ENCODE peak calls at places on chromosomes 11 and 22, in seven cellular contexts. One of them, this sample, is unnamed. For H3K4me1, the result is how much of the 10 kb centered on the place peaks cover.

GRCh38 chr11:114250993-114251796 is 45.0 kb upstream of the NNMT start:
- DNase-seq in mesenchymal stem cell: no peak
- DNase-seq in mesendoderm: peak
- DNase-seq in neuronal stem cell: no peak
- DNase-seq in trophoblast cell: no peak
- DNase-seq in H1: no peak
- DNase-seq in IMR-90: no peak
- DNase-seq in this sample: no peak

GRCh38 chr22:22593964-22594656 is 35.0 kb upstream of the PRAME start:
- DNase-seq in mesenchymal stem cell: peak
- DNase-seq in IMR-90: peak
- DNase-seq in H1: peak
- DNase-seq in trophoblast cell: peak
- DNase-seq in neuronal stem cell: peak
- DNase-seq in mesendoderm: peak
- DNase-seq in this sample: peak

GRCh38 chr11:33273656-33274055 is 16.5 kb downstream of the HIPK3 start:
- DNase-seq in H1: no peak
- DNase-seq in neuronal stem cell: no peak
- DNase-seq in mesenchymal stem cell: no peak
- DNase-seq in IMR-90: no peak
- DNase-seq in trophoblast cell: no peak
- DNase-seq in mesendoderm: no peak
- DNase-seq in this sample: no peak

GRCh38 chr22:26027341-26027740 is 141.9 kb upstream of the SEZ6L start:
- DNase-seq in mesendoderm: no peak
- DNase-seq in trophoblast cell: no peak
- DNase-seq in mesenchymal stem cell: no peak
- DNase-seq in IMR-90: no peak
- DNase-seq in neuronal stem cell: no peak
- DNase-seq in H1: no peak
- DNase-seq in this sample: no peak

GRCh38 chr11:15723966-15724365 is 609.2 kb downstream of the INSC start:
- DNase-seq in IMR-90: no peak
- DNase-seq in mesendoderm: no peak
- DNase-seq in trophoblast cell: no peak
- DNase-seq in mesenchymal stem cell: no peak
- DNase-seq in neuronal stem cell: no peak
- DNase-seq in H1: no peak
- DNase-seq in this sample: no peak

GRCh38 chr22:28246392-28246791 is 327.3 kb upstream of the PITPNB start:
- DNase-seq in IMR-90: peak
- DNase-seq in mesenchymal stem cell: no peak
- DNase-seq in H1: no peak
- DNase-seq in mesendoderm: peak
- DNase-seq in trophoblast cell: no peak
- DNase-seq in neuronal stem cell: no peak
- DNase-seq in this sample: no peak

GRCh38 chr11:41281131-41281742 is 178.2 kb downstream of the LRRC4C start:
- DNase-seq in neuronal stem cell: no peak
- DNase-seq in IMR-90: no peak
- DNase-seq in mesendoderm: peak
- DNase-seq in mesenchymal stem cell: peak
- DNase-seq in trophoblast cell: no peak
- DNase-seq in H1: no peak
- DNase-seq in this sample: no peak

GRCh38 chr11:105167244-105167643 is 27.7 kb upstream of the CARD18 start:
- DNase-seq in IMR-90: no peak
- DNase-seq in trophoblast cell: no peak
- DNase-seq in mesenchymal stem cell: no peak
- DNase-seq in mesendoderm: no peak
- DNase-seq in neuronal stem cell: no peak
- DNase-seq in H1: no peak
- DNase-seq in this sample: no peak

GRCh38 chr22:32717337-32718240 is 83.9 kb upstream of the TIMP3 start:
- DNase-seq in mesenchymal stem cell: peak
- DNase-seq in trophoblast cell: peak
- DNase-seq in IMR-90: peak
- DNase-seq in H1: no peak
- DNase-seq in mesendoderm: no peak
- DNase-seq in neuronal stem cell: no peak
- DNase-seq in this sample: no peak

GRCh38 chr11:119584193-119585037 is 144.6 kb downstream of the NECTIN1 start:
- DNase-seq in mesendoderm: peak
- DNase-seq in H1: peak
- DNase-seq in trophoblast cell: no peak
- DNase-seq in IMR-90: peak
- DNase-seq in neuronal stem cell: peak
- DNase-seq in mesenchymal stem cell: peak
- DNase-seq in this sample: peak

GRCh38 chr22:19042285-19043110 is 79.7 kb downstream of the DGCR2 start:
- DNase-seq in mesendoderm: no peak
- DNase-seq in trophoblast cell: no peak
- DNase-seq in neuronal stem cell: no peak
- DNase-seq in H1: no peak
- DNase-seq in IMR-90: no peak
- DNase-seq in mesenchymal stem cell: no peak
- DNase-seq in this sample: no peak

GRCh38 chr22:30947821-30948454 is 20.6 kb downstream of the MORC2 start:
- DNase-seq in H1: no peak
- DNase-seq in neuronal stem cell: peak
- DNase-seq in IMR-90: peak
- DNase-seq in mesenchymal stem cell: peak
- DNase-seq in mesendoderm: peak
- DNase-seq in trophoblast cell: peak
- DNase-seq in this sample: no peak

GRCh38 chr22:30947163-30947820 is 21.3 kb downstream of the MORC2 start:
- DNase-seq in mesenchymal stem cell: no peak
- DNase-seq in H1: no peak
- DNase-seq in IMR-90: no peak
- DNase-seq in trophoblast cell: no peak
- DNase-seq in neuronal stem cell: peak
- DNase-seq in mesendoderm: peak
- DNase-seq in this sample: no peak

GRCh38 chr22:30949934-30950660 is 18.5 kb downstream of the MORC2 start:
- DNase-seq in mesenchymal stem cell: no peak
- DNase-seq in trophoblast cell: peak
- DNase-seq in neuronal stem cell: no peak
- DNase-seq in IMR-90: no peak
- DNase-seq in mesendoderm: no peak
- DNase-seq in H1: no peak
- DNase-seq in this sample: no peak

GRCh38 chr22:30946354-30946753 is 22.2 kb downstream of the MORC2 start:
- DNase-seq in trophoblast cell: no peak
- DNase-seq in neuronal stem cell: no peak
- DNase-seq in IMR-90: no peak
- DNase-seq in mesendoderm: no peak
- DNase-seq in mesenchymal stem cell: no peak
- DNase-seq in H1: no peak
- DNase-seq in this sample: no peak

GRCh38 chr22:30948930-30949342 is 19.6 kb downstream of the MORC2 start:
- DNase-seq in mesendoderm: peak
- DNase-seq in trophoblast cell: peak
- DNase-seq in neuronal stem cell: no peak
- DNase-seq in H1: no peak
- DNase-seq in IMR-90: peak
- DNase-seq in mesenchymal stem cell: peak
- DNase-seq in this sample: no peak
- H3K4ac ChIP-seq in mesendoderm: no peak
- H3K4ac ChIP-seq in trophoblast cell: no peak
- H3K4ac ChIP-seq in neuronal stem cell: no peak
- H3K4ac ChIP-seq in H1: no peak
- H3K4ac ChIP-seq in IMR-90: no peak
- H3K4ac ChIP-seq in mesenchymal stem cell: no peak
- H3K4ac ChIP-seq in this sample: no peak

DNA sequence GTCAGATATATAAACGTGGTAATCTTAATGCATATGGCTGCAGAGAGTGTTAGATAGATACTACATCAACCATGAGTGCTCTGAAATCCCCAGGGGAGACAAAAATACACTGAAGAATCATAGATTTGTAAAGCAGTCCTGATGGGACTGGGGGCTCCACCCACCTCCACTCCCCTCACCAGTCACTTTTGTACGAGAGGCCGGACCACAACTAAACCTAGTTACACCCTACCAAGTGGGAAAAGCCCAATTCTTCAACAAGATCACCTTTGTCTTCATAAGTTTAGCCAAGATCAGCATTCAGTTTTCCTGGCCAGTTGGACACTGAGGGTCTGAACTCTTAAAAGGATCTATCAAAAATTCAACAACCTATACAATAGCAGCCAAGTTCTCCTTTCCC is 1.5 kb downstream of the SF1 start:
- DNase-seq in mesendoderm: no peak
- DNase-seq in trophoblast cell: no peak
- DNase-seq in IMR-90: no peak
- DNase-seq in H1: no peak
- DNase-seq in mesenchymal stem cell: no peak
- DNase-seq in neuronal stem cell: no peak
- DNase-seq in this sample: no peak
- H3K18ac ChIP-seq in mesendoderm: no peak
- H3K18ac ChIP-seq in trophoblast cell: no peak
- H3K18ac ChIP-seq in IMR-90: no peak
- H3K18ac ChIP-seq in H1: no peak
- H3K18ac ChIP-seq in mesenchymal stem cell: no peak
- H3K18ac ChIP-seq in neuronal stem cell: no peak
- H3K18ac ChIP-seq in this sample: no peak

DNA sequence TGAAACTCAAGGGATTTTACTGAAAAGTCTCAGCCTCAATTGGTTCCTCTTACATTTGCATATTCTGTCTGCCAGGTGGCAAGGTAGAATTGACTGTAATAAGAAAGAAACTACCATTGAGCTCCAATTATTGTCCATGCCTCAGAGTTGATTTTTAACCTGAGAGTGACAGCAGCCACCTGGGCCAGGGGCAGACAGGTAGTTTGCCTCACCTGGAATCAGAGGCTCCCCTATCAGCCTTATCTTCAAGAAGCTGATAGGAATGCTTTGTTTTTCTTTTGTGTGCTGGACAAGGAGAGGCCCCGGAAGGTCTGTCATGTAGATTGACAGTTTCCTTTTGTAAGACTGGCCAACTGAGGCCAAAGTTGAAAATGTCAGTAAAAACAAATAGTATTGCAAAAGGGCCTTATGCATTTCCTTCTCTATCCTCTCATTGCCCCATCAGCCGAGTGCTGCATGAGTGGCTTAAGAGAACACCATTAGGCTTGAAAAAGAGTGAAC is 34.1 kb downstream of the CD44 start:
- DNase-seq in mesenchymal stem cell: peak
- DNase-seq in H1: no peak
- DNase-seq in mesendoderm: no peak
- DNase-seq in IMR-90: peak
- DNase-seq in trophoblast cell: no peak
- DNase-seq in neuronal stem cell: no peak
- DNase-seq in this sample: no peak
- H3K4me1 ChIP-seq in mesenchymal stem cell: under half
- H3K4me1 ChIP-seq in H1: under half
- H3K4me1 ChIP-seq in mesendoderm: under half
- H3K4me1 ChIP-seq in IMR-90: under half
- H3K4me1 ChIP-seq in trophoblast cell: under half
- H3K4me1 ChIP-seq in neuronal stem cell: under half
- H3K4me1 ChIP-seq in this sample: under half

GRCh38 chr11:69239320-69240040 is 54.5 kb upstream of the MYEOV start:
- DNase-seq in mesenchymal stem cell: no peak
- DNase-seq in IMR-90: no peak
- DNase-seq in neuronal stem cell: no peak
- DNase-seq in trophoblast cell: no peak
- DNase-seq in mesendoderm: no peak
- DNase-seq in H1: no peak
- DNase-seq in this sample: peak

GRCh38 chr11:69240332-69241074 is 53.5 kb upstream of the MYEOV start:
- DNase-seq in H1: no peak
- DNase-seq in mesenchymal stem cell: no peak
- DNase-seq in mesendoderm: peak
- DNase-seq in IMR-90: peak
- DNase-seq in trophoblast cell: peak
- DNase-seq in neuronal stem cell: no peak
- DNase-seq in this sample: peak

GRCh38 chr11:69241075-69241740 is 52.7 kb upstream of the MYEOV start:
- DNase-seq in H1: no peak
- DNase-seq in mesendoderm: peak
- DNase-seq in neuronal stem cell: no peak
- DNase-seq in mesenchymal stem cell: no peak
- DNase-seq in trophoblast cell: no peak
- DNase-seq in IMR-90: no peak
- DNase-seq in this sample: peak

GRCh38 chr11:69241844-69242582 is 51.9 kb upstream of the MYEOV start:
- DNase-seq in mesendoderm: no peak
- DNase-seq in neuronal stem cell: no peak
- DNase-seq in trophoblast cell: no peak
- DNase-seq in mesenchymal stem cell: no peak
- DNase-seq in H1: no peak
- DNase-seq in IMR-90: no peak
- DNase-seq in this sample: no peak

GRCh38 chr11:69238562-69239319 is 55.2 kb upstream of the MYEOV start:
- DNase-seq in mesendoderm: no peak
- DNase-seq in trophoblast cell: no peak
- DNase-seq in mesenchymal stem cell: no peak
- DNase-seq in IMR-90: no peak
- DNase-seq in neuronal stem cell: no peak
- DNase-seq in H1: no peak
- DNase-seq in this sample: peak
- H3K4ac ChIP-seq in mesendoderm: no peak
- H3K4ac ChIP-seq in trophoblast cell: no peak
- H3K4ac ChIP-seq in mesenchymal stem cell: no peak
- H3K4ac ChIP-seq in IMR-90: no peak
- H3K4ac ChIP-seq in neuronal stem cell: no peak
- H3K4ac ChIP-seq in H1: no peak
- H3K4ac ChIP-seq in this sample: no peak

GRCh38 chr11:79235696-79236095 is 205.1 kb downstream of the TENM4 start:
- DNase-seq in mesendoderm: no peak
- DNase-seq in H1: no peak
- DNase-seq in neuronal stem cell: no peak
- DNase-seq in IMR-90: no peak
- DNase-seq in mesenchymal stem cell: no peak
- DNase-seq in trophoblast cell: peak
- DNase-seq in this sample: no peak
- H3K18ac ChIP-seq in mesendoderm: no peak
- H3K18ac ChIP-seq in H1: no peak
- H3K18ac ChIP-seq in neuronal stem cell: no peak
- H3K18ac ChIP-seq in IMR-90: peak
- H3K18ac ChIP-seq in mesenchymal stem cell: no peak
- H3K18ac ChIP-seq in trophoblast cell: no peak
- H3K18ac ChIP-seq in this sample: no peak